ENCODE peak calls at places on chromosomes 13 and 19, in eight cellular contexts. Z is vagina, F is sigmoid colon, A is NB4, J is ovary, N is tibial nerve, C is GM12878, B is esophagus squamous epithelium. L is an unnamed sample.

GRCh38 chr13:97359181-97360057 is 74.5 kb upstream of the RAP2A start:
- DNase-seq in Z (no peak), F (peak; percentile 84), A (peak; percentile 84), J (peak; percentile 20), N (peak; percentile 19), C (no peak), B (no peak), L (peak; percentile 30)

GRCh38 chr13:72638059-72638815 is 89.2 kb downstream of the MZT1 start:
- DNase-seq in Z (no peak), F (no peak), A (no peak), J (no peak), N (no peak), C (no peak), B (no peak), L (no peak)

GRCh38 chr19:9956956-9957355 is 20.6 kb upstream of the OLFM2 start:
- DNase-seq in Z (no peak), F (no peak), A (no peak), J (no peak), N (no peak), C (no peak), B (no peak), L (no peak)

GRCh38 chr19:18091217-18091608 is 4.5 kb upstream of the IL12RB1 start:
- DNase-seq in Z (no peak), F (peak; percentile 78), A (peak; percentile 81), J (no peak), N (no peak), C (peak; percentile 66), B (no peak), L (no peak)

GRCh38 chr19:50759886-50760285 is 10.4 kb upstream of the GPR32 start:
- DNase-seq in Z (no peak), F (no peak), A (peak; percentile 64), J (no peak), N (no peak), C (no peak), B (no peak), L (no peak)

GRCh38 chr19:50036905-50037304 is 11.1 kb downstream of the ZNF473 start:
- DNase-seq in Z (no peak), F (no peak), A (no peak), J (no peak), N (no peak), C (no peak), B (no peak), L (no peak)

GRCh38 chr19:5600797-5601196 is 21.8 kb downstream of the SAFB2 start:
- DNase-seq in Z (no peak), F (no peak), A (no peak), J (no peak), N (no peak), C (no peak), B (no peak), L (no peak)

GRCh38 chr19:17503240-17503639 is 8.2 kb upstream of the PGLS start:
- DNase-seq in Z (no peak), F (no peak), A (no peak), J (no peak), N (no peak), C (no peak), B (no peak), L (no peak)

GRCh38 chr19:17109962-17110598 is 34.5 kb downstream of the MYO9B start:
- DNase-seq in Z (no peak), F (no peak), A (peak; percentile 93), J (no peak), N (peak; percentile 42), C (peak; percentile 72), B (peak; percentile 33), L (no peak)

GRCh38 chr19:50258918-50259372 is 55.5 kb downstream of the MYH14 start:
- DNase-seq in Z (no peak), F (no peak), A (peak; percentile 52), J (no peak), N (no peak), C (no peak), B (no peak), L (peak; percentile 49)

GRCh38 chr19:3285647-3286176 is 61.3 kb downstream of the CELF5 start:
- DNase-seq in Z (no peak), F (no peak), A (no peak), J (no peak), N (no peak), C (no peak), B (no peak), L (no peak)

GRCh38 chr13:79043208-79043607 is 362.8 kb downstream of the RBM26 start:
- DNase-seq in Z (no peak), F (no peak), A (no peak), J (no peak), N (no peak), C (no peak), B (no peak), L (no peak)

GRCh38 chr19:41570639-41571112 is 5.3 kb upstream of the CEACAM21 start:
- DNase-seq in Z (no peak), F (peak; percentile 78), A (peak; percentile 73), J (peak; percentile 34), N (peak; percentile 66), C (no peak), B (no peak), L (peak; percentile 82)

GRCh38 chr13:51276684-51277083 is 54.5 kb downstream of the FAM124A start:
- DNase-seq in Z (no peak), F (no peak), A (no peak), J (no peak), N (no peak), C (no peak), B (no peak), L (no peak)

GRCh38 chr13:32264407-32264806 is 50.8 kb downstream of the ZAR1L start:
- DNase-seq in Z (no peak), F (peak; percentile 85), A (no peak), J (no peak), N (peak; percentile 21), C (no peak), B (no peak), L (no peak)

GRCh38 chr19:13004273-13004672 is 9.0 kb downstream of the NFIX start:
- DNase-seq in Z (no peak), F (no peak), A (no peak), J (no peak), N (no peak), C (no peak), B (no peak), L (no peak)
- TF ChIP-seq POLR2A in Z (no peak), F (no peak), A (no peak), J (no peak), N (no peak), C (no peak), B (no peak), L (no peak)

GRCh38 chr19:11155373-11156120 is at the start of gene SPC24:
- DNase-seq in Z (no peak), F (peak; percentile 98), A (peak; percentile 99), J (peak; percentile 95), N (peak; percentile 79), C (peak; percentile 94), B (peak; percentile 48), L (peak; percentile 96)
- TF ChIP-seq POLR2A in Z (no peak), F (no peak), A (peak; percentile 78), J (no peak), N (no peak), C (peak; percentile 94), B (no peak), L (peak; percentile 90)

GRCh38 chr19:47778954-47779351 is 450 bp downstream of the SELENOW start:
- DNase-seq in Z (no peak), F (peak; percentile 85), A (no peak), J (peak; percentile 48), N (no peak), C (no peak), B (no peak), L (no peak)

GRCh38 chr19:47779524-47780214 is 1.2 kb downstream of the SELENOW start:
- DNase-seq in Z (no peak), F (peak; percentile 90), A (no peak), J (peak; percentile 61), N (peak; percentile 30), C (no peak), B (no peak), L (no peak)

GRCh38 chr19:47776568-47776967 is 1.9 kb upstream of the SELENOW start:
- DNase-seq in Z (no peak), F (no peak), A (no peak), J (no peak), N (no peak), C (no peak), B (no peak), L (no peak)

GRCh38 chr19:47780215-47780551 is 1.7 kb downstream of the SELENOW start:
- DNase-seq in Z (no peak), F (no peak), A (no peak), J (no peak), N (no peak), C (no peak), B (no peak), L (no peak)

DNA sequence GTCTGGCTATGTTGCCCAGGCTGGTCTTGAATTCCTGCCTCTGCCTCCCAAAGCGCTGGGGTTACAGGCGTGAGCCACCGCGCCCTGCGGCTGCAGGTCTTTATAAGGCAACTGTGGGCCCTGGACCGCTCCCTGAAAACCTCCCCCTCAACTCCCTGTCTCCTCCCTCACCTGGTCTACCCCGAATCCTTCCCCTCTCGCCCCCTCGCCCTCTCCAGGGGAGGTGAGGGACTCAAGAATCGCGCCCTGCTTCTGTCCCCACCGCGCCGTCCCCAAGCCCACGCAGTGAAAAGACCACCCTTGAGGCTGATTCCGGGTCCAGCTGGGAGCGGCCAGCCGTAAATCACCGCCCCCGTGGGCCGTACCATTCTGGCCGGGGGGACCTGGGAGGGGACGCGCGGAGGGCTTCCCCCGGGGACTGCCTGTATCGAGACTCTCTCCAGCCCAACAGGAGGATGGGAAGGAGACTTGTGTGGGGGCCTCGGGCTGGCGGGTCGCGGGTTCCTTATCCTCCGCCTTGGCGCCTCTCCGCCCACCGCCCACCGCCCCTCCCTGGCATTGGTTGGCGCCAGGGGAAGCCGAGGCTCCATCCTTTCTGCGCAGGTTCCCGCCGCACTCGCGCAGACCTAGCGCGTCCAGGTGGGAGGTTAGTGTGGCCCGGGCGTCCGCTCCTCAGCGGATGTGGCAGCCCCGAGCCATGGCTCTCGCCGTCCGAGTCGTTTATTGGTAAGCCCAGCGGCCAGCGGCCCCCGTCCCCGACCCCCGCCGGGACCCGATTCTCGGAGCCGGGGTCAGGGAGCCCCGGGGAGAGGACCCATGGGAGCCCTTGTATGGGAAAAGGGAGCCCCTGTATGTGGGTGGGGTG is at the start of gene SELENOW:
- DNase-seq in Z (no peak), F (peak; percentile 88), A (peak; percentile 93), J (peak; percentile 83), N (peak; percentile 67), C (peak; percentile 31), B (no peak), L (peak; percentile 80)
- TF ChIP-seq POLR2A in Z (no peak), F (peak; percentile 99), A (peak; percentile 90), J (peak; percentile 92), N (peak; percentile 82), C (peak; percentile 99), B (no peak), L (peak; percentile 94)

GRCh38 chr19:1155352-1156304 is 18.4 kb downstream of the SBNO2 start:
- DNase-seq in Z (no peak), F (no peak), A (peak; percentile 64), J (peak; percentile 17), N (no peak), C (no peak), B (no peak), L (no peak)

GRCh38 chr19:1157931-1158884 is 15.9 kb downstream of the SBNO2 start:
- DNase-seq in Z (no peak), F (no peak), A (no peak), J (no peak), N (no peak), C (no peak), B (no peak), L (no peak)

GRCh38 chr19:1156305-1156801 is 17.7 kb downstream of the SBNO2 start:
- DNase-seq in Z (no peak), F (no peak), A (no peak), J (peak; percentile 28), N (no peak), C (no peak), B (no peak), L (no peak)

GRCh38 chr19:1158885-1159448 is 15.1 kb downstream of the SBNO2 start:
- DNase-seq in Z (no peak), F (no peak), A (no peak), J (no peak), N (no peak), C (no peak), B (no peak), L (no peak)

GRCh38 chr19:1156830-1157615 is 17.0 kb downstream of the SBNO2 start:
- DNase-seq in Z (no peak), F (no peak), A (no peak), J (no peak), N (no peak), C (no peak), B (no peak), L (no peak)
- TF ChIP-seq POLR2A in Z (no peak), F (no peak), A (no peak), J (no peak), N (no peak), C (no peak), B (no peak), L (no peak)